ENCODE peak calls at places on chromosomes 7 and 10, in four cellular contexts. D is colonic mucosa, G is ovary, I is heart right ventricle. P is an unnamed sample. For H3K4me1, the result is how much of the 10 kb centered on the place peaks cover.

GRCh38 chr7:103296901-103297836 is at the start of gene PMPCB:
- DNase-seq in D (peak), G (peak), I (peak), P (peak)

GRCh38 chr7:96970739-96971138 is 34.6 kb upstream of the DLX6 start:
- DNase-seq in D (no peak), G (no peak), I (no peak), P (no peak)

GRCh38 chr10:128160335-128160734 is 34.1 kb upstream of the MKI67 start:
- DNase-seq in D (no peak), G (no peak), I (no peak), P (no peak)

GRCh38 chr7:148436571-148436970 is 154.0 kb upstream of the C7orf33 start:
- DNase-seq in D (no peak), G (no peak), I (no peak), P (peak)

GRCh38 chr10:71795248-71795647 is 21.9 kb upstream of the VSIR start:
- DNase-seq in D (no peak), G (no peak), I (no peak), P (no peak)

GRCh38 chr7:877312-878232 is 1.2 kb downstream of the GET4 start:
- DNase-seq in D (peak), G (peak), I (no peak), P (peak)

GRCh38 chr7:41942468-41943097 is 239.7 kb upstream of the INHBA start:
- DNase-seq in D (peak), G (peak), I (no peak), P (peak)

GRCh38 chr10:93386496-93387369 is 95.4 kb downstream of the MYOF start:
- DNase-seq in D (no peak), G (no peak), I (no peak), P (peak)

GRCh38 chr10:129710510-129710847 is 243.4 kb downstream of the MGMT start:
- DNase-seq in D (no peak), G (no peak), I (no peak), P (no peak)

GRCh38 chr7:150737265-150738055 is at the start of gene GIMAP5:
- DNase-seq in D (no peak), G (no peak), I (no peak), P (no peak)

GRCh38 chr10:5534051-5534821 is 9.5 kb downstream of the CALML3 start:
- DNase-seq in D (no peak), G (peak), I (no peak), P (no peak)

GRCh38 chr7:128911441-128912031 is 1.0 kb upstream of the KCP start:
- DNase-seq in D (peak), G (no peak), I (no peak), P (no peak)

GRCh38 chr10:15588635-15589081 is 131.1 kb downstream of the ITGA8 start:
- DNase-seq in D (no peak), G (no peak), I (no peak), P (no peak)

GRCh38 chr10:87850742-87851205 is 12.6 kb downstream of the KLLN start:
- DNase-seq in D (peak), G (peak), I (peak), P (peak)

GRCh38 chr7:129993275-129993674 is 40.5 kb upstream of the UBE2H start:
- DNase-seq in D (no peak), G (no peak), I (no peak), P (no peak)

DNA sequence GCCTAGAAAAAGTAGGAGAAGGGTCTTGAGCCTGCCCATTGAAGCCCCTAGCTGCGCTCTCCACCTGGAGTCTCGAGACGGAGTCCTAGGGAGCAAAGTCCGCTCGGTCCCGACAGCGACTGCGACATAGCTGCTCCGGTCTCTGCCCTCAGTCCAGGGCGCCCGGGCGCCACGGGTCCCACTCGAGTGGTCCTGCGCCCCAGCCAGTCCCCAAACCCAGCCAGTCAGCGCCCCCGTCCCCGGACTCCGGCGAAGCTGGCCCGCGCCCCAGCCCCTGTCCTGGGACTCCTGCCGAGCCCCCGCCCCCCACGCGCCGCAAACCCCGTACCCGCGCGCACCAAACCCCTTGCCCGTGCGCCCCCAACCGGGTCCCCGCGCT is 480 bp downstream of the TNS3 start:
- DNase-seq in D (peak), G (peak), I (peak), P (peak)
- H3K4me1 ChIP-seq in D (under half), G (under half), I (half or more), P (under half)

GRCh38 chr7:55046582-55047347 is 27.9 kb downstream of the EGFR start:
- DNase-seq in D (peak), G (no peak), I (no peak), P (peak)
- H3K4me1 ChIP-seq in D (under half), G (under half), I (under half), P (under half)

GRCh38 chr7:69889338-69890080 is 291.2 kb downstream of the AUTS2 start:
- DNase-seq in D (no peak), G (no peak), I (no peak), P (no peak)
- H3K4me1 ChIP-seq in D (under half), G (under half), I (under half), P (under half)

DNA sequence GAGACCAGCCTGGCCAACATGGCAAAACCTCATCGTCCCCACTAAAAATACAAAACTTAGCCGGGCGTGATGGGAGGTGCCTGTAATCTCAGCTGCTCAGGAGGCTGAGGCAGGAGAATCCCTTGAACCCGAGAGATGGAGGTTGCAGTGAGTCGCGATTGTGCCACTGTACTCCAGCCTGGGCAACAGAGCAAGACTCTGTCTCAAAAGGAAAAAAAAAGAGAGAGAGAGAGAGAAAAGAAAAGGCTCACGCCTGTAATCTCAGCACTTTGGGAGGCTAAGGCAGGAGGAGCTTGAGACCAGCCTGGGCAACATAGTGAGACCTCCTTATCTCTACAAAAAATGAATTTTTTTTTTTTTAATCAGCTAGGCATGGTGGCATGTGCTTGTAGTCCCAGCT is 157.6 kb downstream of the CUX1 start:
- DNase-seq in D (no peak), G (no peak), I (no peak), P (no peak)
- H3K4me1 ChIP-seq in D (under half), G (under half), I (under half), P (under half)

GRCh38 chr10:102604379-102604960 is 39.8 kb upstream of the TRIM8 start:
- DNase-seq in D (no peak), G (no peak), I (no peak), P (peak)

GRCh38 chr10:102600816-102601215 is 43.5 kb upstream of the TRIM8 start:
- DNase-seq in D (no peak), G (no peak), I (no peak), P (no peak)

GRCh38 chr10:102603946-102604345 is 40.3 kb upstream of the TRIM8 start:
- DNase-seq in D (no peak), G (no peak), I (no peak), P (no peak)

GRCh38 chr10:102601639-102602038 is 42.6 kb upstream of the TRIM8 start:
- DNase-seq in D (no peak), G (no peak), I (no peak), P (no peak)

DNA sequence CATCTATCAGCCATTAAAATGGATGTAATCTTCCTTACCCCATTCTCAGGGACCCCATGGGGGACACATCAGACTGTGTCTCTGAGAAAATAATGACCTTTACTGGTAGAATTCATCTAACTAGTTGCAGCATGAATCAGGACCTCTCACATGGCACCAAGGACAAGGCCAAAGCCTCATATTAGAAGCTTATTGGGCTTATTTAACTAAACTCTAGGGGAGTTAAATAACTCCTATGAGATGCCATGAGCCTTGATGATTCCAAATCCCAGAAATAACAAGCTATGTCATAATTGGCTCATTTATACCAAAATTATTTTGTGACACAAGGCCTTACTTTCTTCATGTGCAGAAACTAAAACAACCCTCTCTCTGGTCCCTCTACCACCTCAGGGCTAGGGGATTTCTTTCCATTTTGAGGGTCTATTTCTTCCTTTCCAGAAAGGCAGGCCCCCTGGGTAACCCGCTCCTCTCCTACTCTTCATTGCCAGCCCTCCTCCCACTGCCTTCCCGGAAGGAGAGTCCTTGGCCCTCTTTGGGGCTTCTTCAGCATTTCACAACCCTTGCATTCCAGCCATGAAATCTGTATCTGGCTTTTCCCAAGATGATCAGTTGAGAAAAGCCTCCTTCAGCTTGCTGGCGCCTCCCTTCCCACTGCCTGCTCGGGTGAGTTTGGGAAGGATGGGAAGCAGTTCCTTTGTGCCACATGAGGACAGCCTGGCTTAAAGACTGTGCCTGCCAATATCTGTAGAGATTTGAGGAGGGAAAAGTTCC is 41.8 kb upstream of the TRIM8 start:
- DNase-seq in D (no peak), G (peak), I (no peak), P (no peak)
- H3K4me1 ChIP-seq in D (under half), G (under half), I (half or more), P (under half)

GRCh38 chr10:78433722-78434535 is 400.3 kb downstream of the RPS24 start:
- DNase-seq in D (no peak), G (no peak), I (no peak), P (no peak)
- H3K4me1 ChIP-seq in D (under half), G (under half), I (under half), P (under half)

GRCh38 chr10:1419796-1420429 is 317.4 kb downstream of the ADARB2 start:
- DNase-seq in D (no peak), G (no peak), I (no peak), P (peak)

GRCh38 chr10:1423676-1424253 is 313.6 kb downstream of the ADARB2 start:
- DNase-seq in D (no peak), G (no peak), I (no peak), P (no peak)

GRCh38 chr10:1424648-1425047 is 312.7 kb downstream of the ADARB2 start:
- DNase-seq in D (no peak), G (no peak), I (no peak), P (no peak)

GRCh38 chr10:1420663-1421362 is 316.5 kb downstream of the ADARB2 start:
- DNase-seq in D (peak), G (peak), I (peak), P (peak)

GRCh38 chr10:1422275-1422674 is 315.1 kb downstream of the ADARB2 start:
- DNase-seq in D (no peak), G (no peak), I (no peak), P (no peak)
- H3K4me1 ChIP-seq in D (under half), G (under half), I (under half), P (under half)

DNA sequence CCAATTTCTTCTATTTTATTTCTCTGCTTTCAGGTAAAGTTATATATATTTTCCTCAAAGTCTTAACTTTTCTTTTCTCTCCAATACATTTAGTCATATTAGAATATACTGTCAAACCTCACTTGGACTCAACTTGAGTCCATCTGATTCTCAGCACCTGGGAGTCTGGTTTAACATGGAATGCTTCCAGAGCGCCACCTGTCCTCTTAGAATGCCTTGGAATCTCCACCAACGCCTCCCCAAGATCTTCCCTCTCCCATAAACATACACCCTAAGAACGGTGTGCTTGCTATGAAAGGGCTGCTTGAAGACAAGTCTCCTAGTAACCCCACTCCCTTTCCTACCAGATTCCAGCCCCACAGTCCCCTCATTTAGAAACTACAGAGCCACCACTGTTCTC is 229.1 kb upstream of the MKLN1 start:
- DNase-seq in D (no peak), G (no peak), I (no peak), P (no peak)
- H3K4me1 ChIP-seq in D (under half), G (under half), I (half or more), P (under half)